ENCODE peak calls at places on chromosomes 6 and 20, in ten cellular contexts. Y, I, P, O, J, U, E, B, A and V are unnamed samples.

GRCh38 chr6:29529956-29530355 is 29.6 kb downstream of the UBD start:
- DNase-seq in I (no peak), B (no peak), A (no peak), O (no peak), Y (no peak), J (no peak), E (no peak), P (no peak), U (no peak), V (no peak)

GRCh38 chr20:10447028-10447427 is 11.9 kb downstream of the SLX4IP start:
- DNase-seq in A (peak; percentile 59), I (peak; percentile 24), O (no peak), J (peak; percentile 68), E (no peak), P (peak; percentile 72), U (no peak), B (peak; percentile 85), Y (peak; percentile 77), V (no peak)

GRCh38 chr6:13339863-13340635 is 11.7 kb upstream of the TBC1D7 start:
- DNase-seq in U (no peak), P (no peak), B (no peak), I (no peak), O (no peak), E (no peak), A (no peak), Y (no peak), J (no peak), V (no peak)

GRCh38 chr6:111909238-111909637 is 36.0 kb upstream of the FYN start:
- DNase-seq in P (no peak), U (no peak), E (no peak), Y (no peak), O (no peak), A (no peak), B (no peak), J (no peak), I (no peak), V (no peak)

GRCh38 chr20:39588148-39588757 is 626.1 kb downstream of the DHX35 start:
- DNase-seq in A (no peak), U (no peak), E (no peak), B (no peak), I (no peak), Y (no peak), O (no peak), P (no peak), J (no peak), V (no peak)

GRCh38 chr20:62762801-62763368 is 33.4 kb upstream of the MRGBP start:
- DNase-seq in I (no peak), Y (no peak), A (no peak), O (no peak), E (peak; percentile 53), U (no peak), B (no peak), J (no peak), P (no peak), V (peak; percentile 61)

GRCh38 chr6:159451051-159451450 is 242.0 kb downstream of the SOD2 start:
- DNase-seq in I (no peak), O (no peak), Y (no peak), P (no peak), J (no peak), B (no peak), U (no peak), E (no peak), A (no peak), V (no peak)

GRCh38 chr6:148517518-148517917 is 174.9 kb downstream of the SASH1 start:
- DNase-seq in U (no peak), P (no peak), J (no peak), Y (no peak), O (no peak), E (no peak), I (no peak), A (no peak), B (no peak), V (no peak)

GRCh38 chr6:14055541-14055940 is 62.0 kb upstream of the CD83 start:
- DNase-seq in O (no peak), U (no peak), A (no peak), I (no peak), E (no peak), J (no peak), Y (no peak), P (no peak), B (no peak), V (no peak)